ENCODE peak calls at places on chromosomes 7 and 10, in nine cellular contexts. J is transverse colon, S is IMR-90, L is sigmoid colon, Z is HCT116, C is tibial nerve, P is body of pancreas, G is testis, X is A549. U is an unnamed sample.

GRCh38 chr10:47325303-47326291 is 3.3 kb downstream of the GDF2 start:
- DNase-seq in L (no peak), C (no peak), G (no peak), S (no peak), J (peak; percentile 1), P (no peak), X (no peak), Z (no peak), U (no peak)

GRCh38 chr7:12231097-12231496 is 20.0 kb downstream of the TMEM106B start:
- DNase-seq in J (no peak), P (no peak), G (no peak), S (no peak), X (no peak), Z (no peak), C (no peak), L (no peak), U (no peak)

GRCh38 chr10:60140681-60141632 is 234.6 kb upstream of the CCDC6 start:
- DNase-seq in L (peak; percentile 80), X (peak; percentile 52), J (peak; percentile 70), P (no peak), Z (no peak), G (peak; percentile 83), S (peak; percentile 13), C (no peak), U (peak; percentile 30)

GRCh38 chr7:19378340-19378704 is 233.1 kb upstream of the FERD3L start:
- DNase-seq in J (no peak), C (no peak), P (no peak), Z (no peak), G (no peak), S (no peak), X (no peak), L (no peak), U (no peak)

GRCh38 chr10:11197266-11197712 is 179.6 kb downstream of the CELF2 start:
- DNase-seq in G (peak; percentile 44), J (peak; percentile 53), X (no peak), C (peak; percentile 49), P (peak; percentile 63), S (no peak), Z (no peak), L (no peak), U (no peak)

GRCh38 chr7:128264477-128264876 is 23.4 kb downstream of the LEP start:
- DNase-seq in G (peak; percentile 15), Z (no peak), S (no peak), J (peak; percentile 28), P (peak; percentile 38), X (no peak), C (no peak), L (no peak), U (no peak)

GRCh38 chr10:126911301-126911700 is 6.1 kb downstream of the DOCK1 start:
- DNase-seq in L (no peak), S (no peak), X (no peak), C (no peak), P (no peak), J (no peak), G (no peak), Z (no peak), U (no peak)

GRCh38 chr10:15436696-15437095 is 65.6 kb upstream of the FAM171A1 start:
- DNase-seq in J (no peak), P (no peak), X (peak; percentile 23), G (no peak), S (peak; percentile 22), C (no peak), Z (no peak), L (no peak), U (no peak)

GRCh38 chr10:14302035-14302434 is 28.7 kb downstream of the FRMD4A start:
- DNase-seq in S (peak; percentile 43), J (no peak), L (no peak), C (no peak), X (no peak), P (no peak), G (no peak), Z (no peak), U (peak; percentile 20)

GRCh38 chr10:79608505-79609375 is 2.0 kb upstream of the SFTPA1 start:
- DNase-seq in X (peak; percentile 17), C (peak; percentile 8), P (peak; percentile 49), G (peak; percentile 30), L (peak; percentile 46), J (peak; percentile 26), S (peak; percentile 14), Z (peak; percentile 24), U (no peak)

GRCh38 chr7:120229094-120229493 is 43.9 kb upstream of the KCND2 start:
- DNase-seq in J (no peak), S (no peak), C (no peak), Z (no peak), L (no peak), X (no peak), G (no peak), P (no peak), U (no peak)

GRCh38 chr10:93288679-93289634 is 193.2 kb downstream of the MYOF start:
- DNase-seq in G (peak; percentile 84), C (peak; percentile 82), L (peak; percentile 74), P (peak; percentile 79), X (peak; percentile 97), S (peak; percentile 84), J (peak; percentile 67), Z (peak; percentile 78), U (peak; percentile 93)

GRCh38 chr7:96067321-96067720 is 254.6 kb downstream of the SLC25A13 start:
- DNase-seq in S (no peak), J (no peak), L (no peak), Z (no peak), P (no peak), X (no peak), G (no peak), C (no peak), U (no peak)

GRCh38 chr10:112680586-112680985 is 233.6 kb downstream of the VTI1A start:
- DNase-seq in L (no peak), P (no peak), X (no peak), S (no peak), J (no peak), Z (no peak), C (no peak), G (no peak), U (no peak)

GRCh38 chr10:111114931-111115500 is 38.2 kb downstream of the ADRA2A start:
- DNase-seq in G (no peak), J (no peak), L (no peak), C (no peak), S (no peak), X (no peak), P (no peak), Z (no peak), U (no peak)

DNA sequence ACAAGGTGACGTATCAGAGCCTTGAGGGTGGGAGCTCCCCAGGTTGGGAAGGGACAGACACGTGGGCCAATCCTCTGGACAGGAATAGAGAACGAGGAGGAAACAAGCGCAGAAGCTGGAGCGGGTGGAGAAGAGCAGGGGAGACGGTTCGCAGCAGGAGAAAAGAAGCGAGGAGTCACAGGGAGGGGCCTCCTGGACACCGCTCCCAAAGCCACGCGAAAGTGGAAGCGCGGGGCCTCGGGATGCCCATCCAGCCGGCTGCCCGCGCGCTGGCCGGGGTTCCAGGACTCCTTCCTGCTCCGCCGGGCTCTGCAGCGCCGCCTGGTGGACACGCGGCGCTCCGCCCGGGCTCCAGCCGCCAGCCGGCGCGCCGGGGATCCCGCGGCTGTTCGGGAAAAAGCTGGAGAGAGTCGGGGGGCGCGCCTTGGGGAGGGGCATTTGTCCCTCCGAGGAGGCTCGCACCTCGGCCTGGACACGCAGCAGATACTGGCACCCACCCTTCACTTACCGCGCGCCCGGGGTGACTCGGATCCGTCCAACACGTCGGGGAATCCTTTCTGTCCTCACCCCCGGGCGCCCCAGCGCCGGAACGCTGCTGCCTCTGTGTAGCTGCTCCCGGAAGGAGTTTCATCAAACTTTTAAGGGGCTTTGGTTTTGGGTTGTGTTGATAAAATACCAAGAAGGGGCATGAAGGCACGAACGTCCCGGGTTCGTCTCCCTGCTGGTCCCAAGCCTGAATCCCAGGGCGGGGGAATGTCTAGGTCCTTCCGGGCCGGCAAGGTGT is 6.2 kb downstream of the ZNF503 start:
- DNase-seq in Z (no peak), L (no peak), G (peak; percentile 57), J (peak; percentile 58), P (peak; percentile 75), S (peak; percentile 48), X (peak; percentile 29), C (no peak), U (no peak)
- TF ChIP-seq POLR2A in Z (peak; percentile 35), L (no peak), G (no peak), J (no peak), P (peak; percentile 58), S (no peak), X (no peak), C (no peak), U (no peak)

GRCh38 chr7:2560175-2560695 is 1.5 kb downstream of the IQCE start:
- DNase-seq in Z (no peak), J (no peak), P (no peak), L (no peak), G (no peak), C (no peak), S (no peak), X (no peak), U (no peak)

GRCh38 chr7:2553831-2554581 is 1.3 kb downstream of the BRAT1 start:
- DNase-seq in S (no peak), J (no peak), C (no peak), L (peak; percentile 65), X (no peak), G (no peak), Z (no peak), P (no peak), U (no peak)

GRCh38 chr7:2555121-2556052 is at the start of gene BRAT1:
- DNase-seq in L (peak; percentile 98), X (peak; percentile 96), J (peak; percentile 98), Z (peak; percentile 89), P (peak; percentile 98), G (peak; percentile 99), S (peak; percentile 90), C (peak; percentile 98), U (peak; percentile 100)

GRCh38 chr7:2554654-2555053 is 670 bp downstream of the BRAT1 start:
- DNase-seq in Z (no peak), P (no peak), X (no peak), S (no peak), C (no peak), L (peak; percentile 63), J (no peak), G (no peak), U (no peak)

GRCh38 chr7:2558620-2559282 is at the start of gene IQCE:
- DNase-seq in X (peak; percentile 90), G (peak; percentile 92), C (peak; percentile 76), P (peak; percentile 95), Z (peak; percentile 73), S (peak; percentile 84), L (peak; percentile 97), J (peak; percentile 95), U (peak; percentile 99)
- TF ChIP-seq POLR2A in X (peak; percentile 25), G (no peak), C (peak; percentile 26), P (peak; percentile 29), Z (no peak), S (no peak), L (no peak), J (no peak), U (peak; percentile 74)

GRCh38 chr7:149624419-149625338 is 127.1 kb upstream of the ZNF746 start:
- DNase-seq in L (peak; percentile 96), P (peak; percentile 95), Z (peak; percentile 81), X (peak; percentile 94), J (peak; percentile 95), C (peak; percentile 87), S (peak; percentile 91), G (peak; percentile 96), U (peak; percentile 93)
- TF ChIP-seq POLR2A in L (peak; percentile 16), P (peak; percentile 83), Z (peak; percentile 51), X (peak; percentile 78), J (peak; percentile 82), C (peak; percentile 63), S (peak; percentile 87), G (no peak), U (peak; percentile 94)

DNA sequence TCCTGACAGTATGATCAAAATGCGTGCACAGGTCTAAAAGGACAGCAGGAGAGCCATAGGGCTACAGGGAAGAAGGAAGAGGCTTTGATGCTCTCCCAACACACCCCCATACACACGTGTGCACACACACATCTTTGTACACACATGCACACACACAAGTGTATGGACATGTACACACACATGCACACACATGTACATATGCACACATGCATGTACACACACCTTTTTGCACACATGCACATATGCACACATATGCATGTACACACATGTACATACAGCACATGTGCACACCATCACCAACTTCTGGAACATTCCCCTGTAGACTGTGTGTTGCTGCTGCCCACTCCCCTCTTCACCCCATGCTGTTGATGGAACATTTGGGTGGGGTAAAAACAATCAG is 255.6 kb upstream of the CTBP2 start:
- DNase-seq in S (no peak), Z (no peak), L (no peak), C (no peak), P (no peak), X (no peak), G (no peak), J (no peak), U (no peak)
- TF ChIP-seq POLR2A in S (no peak), Z (no peak), L (no peak), C (no peak), P (no peak), X (no peak), G (no peak), J (no peak), U (no peak)

U was measured in H54.